ENCODE peak calls at places on chromosomes 6 and 20, in nine cellular contexts. N is aorta, D is left ventricle myocardium inferior, L is psoas muscle, P is BE2C, A is hepatocyte, C is GM23248, M is ovary, V is esophagus muscularis mucosa. F is an unnamed sample.

GRCh38 chr20:6588296-6588695 is 179.2 kb upstream of the BMP2 start:
- DNase-seq in N (no peak), D (no peak), L (no peak), P (no peak), A (no peak), C (peak; percentile 33), M (no peak), V (peak; percentile 79), F (no peak)

GRCh38 chr20:4335722-4336121 is 320.4 kb upstream of the RNF24 start:
- DNase-seq in N (no peak), D (no peak), L (no peak), P (no peak), A (no peak), C (no peak), M (no peak), V (no peak), F (no peak)

GRCh38 chr6:169269180-169270076 is 15.8 kb upstream of the THBS2 start:
- DNase-seq in N (peak; percentile 75), D (peak; percentile 62), L (peak; percentile 51), P (no peak), A (no peak), C (peak; percentile 77), M (peak; percentile 85), V (peak; percentile 95), F (no peak)

GRCh38 chr6:36128793-36129192 is 1.5 kb upstream of the MAPK13 start:
- DNase-seq in N (no peak), D (no peak), L (no peak), P (no peak), A (no peak), C (no peak), M (no peak), V (no peak), F (no peak)

GRCh38 chr6:26234421-26235239 is 130.4 kb upstream of the BTN3A2 start:
- DNase-seq in N (no peak), D (no peak), L (no peak), P (peak; percentile 72), A (peak; percentile 84), C (peak; percentile 78), M (no peak), V (no peak), F (no peak)

GRCh38 chr20:41534842-41535241 is 83.3 kb downstream of the CHD6 start:
- DNase-seq in N (no peak), D (no peak), L (no peak), P (no peak), A (no peak), C (peak; percentile 16), M (no peak), V (no peak), F (no peak)

GRCh38 chr6:136771306-136771705 is 21.0 kb downstream of the MAP3K5 start:
- DNase-seq in N (no peak), D (no peak), L (no peak), P (no peak), A (no peak), C (no peak), M (no peak), V (no peak), F (no peak)

GRCh38 chr6:3128381-3129108 is 10.0 kb downstream of the BPHL start:
- DNase-seq in N (no peak), D (no peak), L (no peak), P (no peak), A (no peak), C (no peak), M (no peak), V (no peak), F (no peak)

GRCh38 chr20:48613926-48614325 is 213.9 kb downstream of the PREX1 start:
- DNase-seq in N (peak; percentile 21), D (no peak), L (no peak), P (no peak), A (no peak), C (no peak), M (no peak), V (no peak), F (no peak)

GRCh38 chr6:156645106-156645505 is 132.1 kb upstream of the ARID1B start:
- DNase-seq in N (no peak), D (no peak), L (no peak), P (no peak), A (no peak), C (peak; percentile 65), M (no peak), V (no peak), F (no peak)

GRCh38 chr6:121354764-121355163 is 20.5 kb upstream of the TBC1D32 start:
- DNase-seq in N (no peak), D (no peak), L (no peak), P (peak; percentile 14), A (no peak), C (peak; percentile 36), M (no peak), V (no peak), F (peak; percentile 6)

GRCh38 chr20:3660262-3661059 is 2.7 kb downstream of the GFRA4 start:
- DNase-seq in N (peak; percentile 72), D (no peak), L (no peak), P (no peak), A (no peak), C (peak; percentile 20), M (peak; percentile 1), V (no peak), F (no peak)

GRCh38 chr20:43839793-43840199 is 74.9 kb upstream of the TOX2 start:
- DNase-seq in N (no peak), D (no peak), L (no peak), P (no peak), A (no peak), C (no peak), M (no peak), V (peak; percentile 4), F (no peak)

GRCh38 chr6:37477656-37478435 is 21.8 kb downstream of the CCDC167 start:
- DNase-seq in N (no peak), D (no peak), L (no peak), P (no peak), A (no peak), C (no peak), M (no peak), V (no peak), F (no peak)

GRCh38 chr6:37479266-37479854 is 20.3 kb downstream of the CCDC167 start:
- DNase-seq in N (no peak), D (no peak), L (no peak), P (no peak), A (no peak), C (peak; percentile 15), M (no peak), V (no peak), F (no peak)

GRCh38 chr6:37478827-37479226 is 20.9 kb downstream of the CCDC167 start:
- DNase-seq in N (no peak), D (no peak), L (no peak), P (no peak), A (no peak), C (no peak), M (no peak), V (no peak), F (no peak)

GRCh38 chr6:37474316-37474715 is 25.4 kb downstream of the CCDC167 start:
- DNase-seq in N (no peak), D (no peak), L (no peak), P (no peak), A (no peak), C (no peak), M (no peak), V (no peak), F (no peak)

GRCh38 chr6:37477186-37477585 is 22.5 kb downstream of the CCDC167 start:
- DNase-seq in N (no peak), D (no peak), L (no peak), P (no peak), A (no peak), C (no peak), M (no peak), V (no peak), F (no peak)
- H3K36me3 ChIP-seq in N (no peaks in the 10 kb centered on the region), D (peaks cover 81% of the 10 kb centered on the region), L (peaks cover 4% of the 10 kb centered on the region), P (peaks cover 40% of the 10 kb centered on the region), A (no peaks in the 10 kb centered on the region), C (peaks cover 7% of the 10 kb centered on the region), M (no peaks in the 10 kb centered on the region), V (peaks cover 69% of the 10 kb centered on the region), F (peaks cover 21% of the 10 kb centered on the region)

GRCh38 chr20:348972-349841 is 2.3 kb downstream of the NRSN2 start:
- DNase-seq in N (no peak), D (no peak), L (no peak), P (no peak), A (no peak), C (no peak), M (no peak), V (no peak), F (no peak)
- H3K9me3 ChIP-seq in N (no peaks in the 10 kb centered on the region), D (no peaks in the 10 kb centered on the region), L (no peaks in the 10 kb centered on the region), P (no peaks in the 10 kb centered on the region), A (no peaks in the 10 kb centered on the region), C (no peaks in the 10 kb centered on the region), M (no peaks in the 10 kb centered on the region), V (no peaks in the 10 kb centered on the region), F (no peaks in the 10 kb centered on the region)

GRCh38 chr6:56708810-56709597 is 66.3 kb upstream of the DST start:
- DNase-seq in N (no peak), D (no peak), L (no peak), P (no peak), A (peak; percentile 78), C (peak; percentile 86), M (no peak), V (no peak), F (peak; percentile 57)
- H3K4me1 ChIP-seq in N (peaks cover 3% of the 10 kb centered on the region), D (peaks cover 50% of the 10 kb centered on the region), L (peaks cover 40% of the 10 kb centered on the region), P (no peaks in the 10 kb centered on the region), A (peaks cover 4% of the 10 kb centered on the region), C (peaks cover 52% of the 10 kb centered on the region), M (peaks cover 3% of the 10 kb centered on the region), V (peaks cover 23% of the 10 kb centered on the region), F (peaks cover 10% of the 10 kb centered on the region)

GRCh38 chr6:151365233-151365632 is 26.1 kb downstream of the ZBTB2 start:
- DNase-seq in N (no peak), D (no peak), L (no peak), P (no peak), A (no peak), C (no peak), M (no peak), V (no peak), F (no peak)

GRCh38 chr6:151375833-151376232 is 15.5 kb downstream of the ZBTB2 start:
- DNase-seq in N (no peak), D (no peak), L (no peak), P (no peak), A (no peak), C (no peak), M (no peak), V (no peak), F (no peak)

GRCh38 chr6:151372164-151372563 is 19.2 kb downstream of the ZBTB2 start:
- DNase-seq in N (no peak), D (no peak), L (no peak), P (no peak), A (no peak), C (no peak), M (no peak), V (no peak), F (no peak)

GRCh38 chr6:151374024-151374423 is 17.3 kb downstream of the ZBTB2 start:
- DNase-seq in N (no peak), D (no peak), L (no peak), P (no peak), A (no peak), C (no peak), M (no peak), V (no peak), F (no peak)

DNA sequence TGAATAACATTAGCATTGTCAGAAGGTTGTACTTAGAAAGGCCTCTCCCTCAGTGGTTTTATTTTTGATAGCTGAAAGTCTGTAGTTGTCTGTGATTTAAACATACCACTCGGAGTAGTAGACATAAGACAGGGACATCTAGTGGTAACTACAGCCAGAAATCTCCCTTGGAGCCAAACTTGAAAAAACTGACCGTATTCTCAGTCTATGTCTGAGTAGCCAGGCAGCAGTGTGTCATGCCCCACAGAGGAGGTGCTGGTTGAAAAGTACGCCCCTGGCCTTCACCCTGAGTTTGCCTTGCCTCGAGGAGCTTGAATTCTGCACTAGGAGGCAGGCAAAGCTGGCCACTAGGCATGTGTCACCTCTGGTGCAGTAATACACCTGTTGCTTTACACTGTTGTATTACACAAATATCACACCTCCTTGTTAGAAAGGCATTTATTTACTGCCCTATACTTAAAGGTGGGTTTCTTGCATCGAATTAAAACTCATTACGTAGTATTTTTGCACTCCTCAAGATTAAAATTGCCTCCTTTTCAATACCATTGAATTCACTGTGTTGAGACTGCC is 20.8 kb downstream of the ZBTB2 start:
- DNase-seq in N (no peak), D (no peak), L (no peak), P (no peak), A (no peak), C (peak; percentile 51), M (no peak), V (no peak), F (no peak)
- H3K36me3 ChIP-seq in N (peaks cover 7% of the 10 kb centered on the region), D (peaks cover 63% of the 10 kb centered on the region), L (peaks cover 2% of the 10 kb centered on the region), P (peaks cover 29% of the 10 kb centered on the region), A (no peaks in the 10 kb centered on the region), C (peaks cover under 1% of the 10 kb centered on the region), M (no peaks in the 10 kb centered on the region), V (peaks cover 17% of the 10 kb centered on the region), F (peaks cover 33% of the 10 kb centered on the region)